ENCODE peak calls at places on chromosomes 1 and 21, in six cellular contexts. Y is fibroblast of pulmonary artery, D is HEK293T, L is iris pigment epithelial cell, S is immature natural killer cell, U is GM04504. G is an unnamed sample.
A peak's percentile ranks its signal among the peaks of the same experiment; 100 is the strongest.

GRCh38 chr21:18249542-18250152 is 5.0 kb downstream of the CHODL start:
- DNase-seq in Y (no peak), D (no peak), L (no peak), S (peak; percentile 5), U (no peak), G (peak; percentile 80)

GRCh38 chr1:201385299-201385891 is 7.9 kb upstream of the TNNT2 start:
- DNase-seq in Y (peak; percentile 35), D (peak; percentile 84), L (peak; percentile 32), S (no peak), U (no peak), G (peak; percentile 42)

GRCh38 chr1:999797-1000356 is at the start of gene HES4:
- DNase-seq in Y (peak; percentile 94), D (peak; percentile 85), L (peak; percentile 92), S (peak; percentile 52), U (peak; percentile 82), G (peak; percentile 86)

GRCh38 chr1:210915890-210916507 is 217.9 kb downstream of the KCNH1 start:
- DNase-seq in Y (no peak), D (no peak), L (no peak), S (no peak), U (no peak), G (peak; percentile 73)

GRCh38 chr1:98055457-98055856 is 134.6 kb upstream of the DPYD start:
- DNase-seq in Y (no peak), D (no peak), L (no peak), S (no peak), U (no peak), G (no peak)

GRCh38 chr1:201904579-201904978 is 15.9 kb downstream of the SHISA4 start:
- DNase-seq in Y (peak; percentile 90), D (no peak), L (peak; percentile 88), S (no peak), U (peak; percentile 77), G (no peak)

GRCh38 chr1:227549892-227550291 is 13.5 kb upstream of the ZNF678 start:
- DNase-seq in Y (no peak), D (no peak), L (no peak), S (no peak), U (no peak), G (no peak)

GRCh38 chr1:199272690-199273089 is 633.9 kb downstream of the PTPRC start:
- DNase-seq in Y (peak; percentile 94), D (no peak), L (peak; percentile 95), S (no peak), U (peak; percentile 79), G (no peak)

GRCh38 chr1:165575700-165576099 is 31.9 kb downstream of the LRRC52 start:
- DNase-seq in Y (no peak), D (no peak), L (no peak), S (no peak), U (no peak), G (no peak)

GRCh38 chr1:193944454-193944853 is 758.0 kb upstream of the B3GALT2 start:
- DNase-seq in Y (no peak), D (no peak), L (no peak), S (no peak), U (no peak), G (no peak)

GRCh38 chr1:53957231-53957818 is 11.2 kb downstream of the LRRC42 start:
- DNase-seq in Y (peak; percentile 29), D (no peak), L (peak; percentile 84), S (no peak), U (no peak), G (peak; percentile 84)

GRCh38 chr21:41746744-41747006 is 20.2 kb downstream of the RIPK4 start:
- DNase-seq in Y (no peak), D (no peak), L (no peak), S (no peak), U (no peak), G (no peak)

GRCh38 chr21:44670642-44671432 is 4.1 kb upstream of the KRTAP12-2 start:
- DNase-seq in Y (no peak), D (no peak), L (no peak), S (no peak), U (no peak), G (no peak)